ENCODE peak calls at places on chromosome 20, in four cellular contexts. X, W, H and N are unnamed samples.

GRCh38 chr20:19692685-19693119 is 65.4 kb upstream of the RIN2 start:
- DNase-seq in X (peak; percentile 70), W (peak; percentile 63), H (peak; percentile 29), N (peak; percentile 87)

GRCh38 chr20:19936801-19937583 is 80.2 kb upstream of the NAA20 start:
- DNase-seq in X (no peak), W (no peak), H (no peak), N (peak; percentile 89)

GRCh38 chr20:8535403-8536003 is 403.4 kb downstream of the PLCB1 start:
- DNase-seq in X (no peak), W (no peak), H (no peak), N (no peak)

GRCh38 chr20:57900226-57900905 is 190.6 kb upstream of the PMEPA1 start:
- DNase-seq in X (peak; percentile 48), W (no peak), H (no peak), N (peak; percentile 55)

GRCh38 chr20:22620342-22620741 is 36.0 kb upstream of the FOXA2 start:
- DNase-seq in X (no peak), W (no peak), H (no peak), N (no peak)

GRCh38 chr20:6966721-6967120 is 199.2 kb downstream of the BMP2 start:
- DNase-seq in X (no peak), W (no peak), H (no peak), N (no peak)

GRCh38 chr20:20489054-20489453 is 121.2 kb downstream of the INSM1 start:
- DNase-seq in X (no peak), W (no peak), H (no peak), N (no peak)

GRCh38 chr20:6123650-6124014 is 802 bp upstream of the FERMT1 start:
- DNase-seq in X (no peak), W (no peak), H (no peak), N (no peak)

GRCh38 chr20:54128175-54128574 is 45.6 kb downstream of the CYP24A1 start:
- DNase-seq in X (no peak), W (no peak), H (no peak), N (no peak)

GRCh38 chr20:4104045-4104444 is 88.7 kb upstream of the RNF24 start:
- DNase-seq in X (no peak), W (no peak), H (no peak), N (no peak)

GRCh38 chr20:12371955-12372354 is 454.3 kb downstream of the BTBD3 start:
- DNase-seq in X (no peak), W (peak; percentile 9), H (no peak), N (no peak)

GRCh38 chr20:4637081-4637797 is 84.5 kb upstream of the PRND start:
- DNase-seq in X (no peak), W (no peak), H (no peak), N (no peak)

GRCh38 chr20:63499333-63499969 is 568 bp upstream of the EEF1A2 start:
- DNase-seq in X (no peak), W (no peak), H (no peak), N (no peak)

GRCh38 chr20:63497946-63498935 is 642 bp downstream of the EEF1A2 start:
- DNase-seq in X (no peak), W (no peak), H (no peak), N (no peak)

GRCh38 chr20:63500151-63500901 is 1.4 kb upstream of the EEF1A2 start:
- DNase-seq in X (no peak), W (no peak), H (no peak), N (no peak)

GRCh38 chr20:63497138-63497945 is 1.5 kb downstream of the EEF1A2 start:
- DNase-seq in X (no peak), W (no peak), H (no peak), N (no peak)

GRCh38 chr20:63498950-63499332 is at the start of gene EEF1A2:
- DNase-seq in X (no peak), W (no peak), H (no peak), N (peak; percentile 80)
- TF ChIP-seq POLR2A in X (no peak), W (no peak), H (no peak), N (no peak)

GRCh38 chr20:49775229-49775693 is 37.4 kb upstream of the SLC9A8 start:
- DNase-seq in X (no peak), W (peak; percentile 80), H (no peak), N (no peak)
- TF ChIP-seq POLR2AphosphoS5 in X (peak; percentile 32), W (peak; percentile 77), H (no peak), N (peak; percentile 34)

GRCh38 chr20:25407311-25408169 is at the start of gene GINS1:
- DNase-seq in X (peak; percentile 75), W (peak; percentile 85), H (peak; percentile 86), N (peak; percentile 92)
- TF ChIP-seq POLR2A in X (no peak), W (peak; percentile 42), H (peak; percentile 85), N (no peak)

GRCh38 chr20:15185322-15185721 is 847.9 kb upstream of the FLRT3 start:
- DNase-seq in X (no peak), W (no peak), H (no peak), N (no peak)
- TF ChIP-seq POLR2AphosphoS5 in X (no peak), W (no peak), H (no peak), N (no peak)

DNA sequence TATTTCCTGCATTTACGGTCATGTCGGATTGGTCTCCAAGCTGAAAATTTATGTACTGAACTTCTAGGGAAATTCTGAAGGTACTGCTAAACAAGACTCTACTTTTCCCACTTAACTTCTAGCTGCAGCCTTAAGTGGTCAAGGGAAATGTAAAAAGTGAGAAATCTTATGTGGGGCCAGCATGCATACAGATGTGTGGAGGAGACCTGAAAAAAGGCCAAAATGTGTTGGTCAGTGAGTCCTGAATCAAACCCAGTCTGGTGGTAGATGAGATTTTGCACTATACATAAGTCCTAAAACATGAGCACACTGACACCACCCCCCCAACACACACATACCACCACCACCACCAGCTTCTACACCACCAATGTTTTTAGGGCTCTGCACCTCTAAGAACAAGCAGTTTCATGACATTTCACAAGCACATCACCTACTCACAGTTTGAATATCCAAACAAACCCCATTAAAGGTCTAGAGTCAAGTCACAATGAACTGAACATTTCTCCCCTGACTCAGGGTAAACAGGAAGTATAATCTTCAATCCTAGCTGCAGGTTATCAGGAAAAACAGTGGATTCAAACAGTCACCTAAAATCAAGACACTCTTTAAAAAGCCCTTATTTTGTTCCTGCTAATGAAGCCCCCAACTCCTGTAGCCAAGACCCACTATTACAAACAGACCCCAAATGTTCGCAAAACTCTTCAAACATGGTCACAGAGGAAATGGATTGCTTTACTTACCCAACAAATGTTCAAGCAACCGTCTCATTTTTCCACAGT is 1.6 kb downstream of the ZMYND8 start:
- DNase-seq in X (no peak), W (no peak), H (no peak), N (peak; percentile 19)
- TF ChIP-seq POLR2A in X (no peak), W (no peak), H (no peak), N (no peak)